ENCODE peak calls at places on chromosomes 3 and 15, in six cellular contexts. One of them, this sample, is unnamed.
A peak's percentile ranks its signal among the peaks of the same experiment; 100 is the strongest.

GRCh38 chr15:42811435-42811834 is 74.5 kb upstream of the CDAN1 start:
- DNase-seq in stimulated activated CD8-positive, alpha-beta memory T cell treated with anti-CD3 and anti-CD28 coated beads, Interleukin-15, amount 100 ng/mL, for 1 hour: no peak
- DNase-seq in T-helper 2 cell: no peak
- DNase-seq in fibroblast of lung: no peak
- DNase-seq in activated CD8-positive, alpha-beta memory T cell treated with anti-CD3 and anti-CD28 coated beads for 1 hour: no peak
- DNase-seq in cardiac septum: no peak
- DNase-seq in this sample: no peak

GRCh38 chr3:16136042-16136441 is 38.4 kb upstream of the GALNT15 start:
- DNase-seq in stimulated activated CD8-positive, alpha-beta memory T cell treated with anti-CD3 and anti-CD28 coated beads, Interleukin-15, amount 100 ng/mL, for 1 hour: no peak
- DNase-seq in T-helper 2 cell: no peak
- DNase-seq in fibroblast of lung: peak; percentile 88
- DNase-seq in activated CD8-positive, alpha-beta memory T cell treated with anti-CD3 and anti-CD28 coated beads for 1 hour: no peak
- DNase-seq in cardiac septum: no peak
- DNase-seq in this sample: no peak

GRCh38 chr3:141644931-141645330 is 93.2 kb upstream of the RNF7 start:
- DNase-seq in stimulated activated CD8-positive, alpha-beta memory T cell treated with anti-CD3 and anti-CD28 coated beads, Interleukin-15, amount 100 ng/mL, for 1 hour: peak; percentile 39
- DNase-seq in T-helper 2 cell: peak; percentile 58
- DNase-seq in fibroblast of lung: peak; percentile 39
- DNase-seq in activated CD8-positive, alpha-beta memory T cell treated with anti-CD3 and anti-CD28 coated beads for 1 hour: peak; percentile 51
- DNase-seq in cardiac septum: peak; percentile 93
- DNase-seq in this sample: peak; percentile 43

GRCh38 chr15:40695469-40695910 is 516 bp downstream of the RAD51 start:
- DNase-seq in stimulated activated CD8-positive, alpha-beta memory T cell treated with anti-CD3 and anti-CD28 coated beads, Interleukin-15, amount 100 ng/mL, for 1 hour: no peak
- DNase-seq in T-helper 2 cell: peak; percentile 27
- DNase-seq in fibroblast of lung: peak; percentile 37
- DNase-seq in activated CD8-positive, alpha-beta memory T cell treated with anti-CD3 and anti-CD28 coated beads for 1 hour: no peak
- DNase-seq in cardiac septum: no peak
- DNase-seq in this sample: peak; percentile 43

GRCh38 chr3:137468446-137468845 is 295.7 kb upstream of the SOX14 start:
- DNase-seq in stimulated activated CD8-positive, alpha-beta memory T cell treated with anti-CD3 and anti-CD28 coated beads, Interleukin-15, amount 100 ng/mL, for 1 hour: no peak
- DNase-seq in T-helper 2 cell: no peak
- DNase-seq in fibroblast of lung: no peak
- DNase-seq in activated CD8-positive, alpha-beta memory T cell treated with anti-CD3 and anti-CD28 coated beads for 1 hour: no peak
- DNase-seq in cardiac septum: no peak
- DNase-seq in this sample: no peak

GRCh38 chr3:41854956-41855355 is 106.9 kb downstream of the ULK4 start:
- DNase-seq in stimulated activated CD8-positive, alpha-beta memory T cell treated with anti-CD3 and anti-CD28 coated beads, Interleukin-15, amount 100 ng/mL, for 1 hour: no peak
- DNase-seq in T-helper 2 cell: no peak
- DNase-seq in fibroblast of lung: no peak
- DNase-seq in activated CD8-positive, alpha-beta memory T cell treated with anti-CD3 and anti-CD28 coated beads for 1 hour: no peak
- DNase-seq in cardiac septum: no peak
- DNase-seq in this sample: no peak

GRCh38 chr15:65072617-65073016 is 3.9 kb upstream of the KBTBD13 start:
- DNase-seq in stimulated activated CD8-positive, alpha-beta memory T cell treated with anti-CD3 and anti-CD28 coated beads, Interleukin-15, amount 100 ng/mL, for 1 hour: no peak
- DNase-seq in T-helper 2 cell: no peak
- DNase-seq in fibroblast of lung: no peak
- DNase-seq in activated CD8-positive, alpha-beta memory T cell treated with anti-CD3 and anti-CD28 coated beads for 1 hour: no peak
- DNase-seq in cardiac septum: no peak
- DNase-seq in this sample: no peak

GRCh38 chr3:148006508-148006907 is 597.3 kb downstream of the ZIC1 start:
- DNase-seq in stimulated activated CD8-positive, alpha-beta memory T cell treated with anti-CD3 and anti-CD28 coated beads, Interleukin-15, amount 100 ng/mL, for 1 hour: no peak
- DNase-seq in T-helper 2 cell: peak; percentile 1
- DNase-seq in fibroblast of lung: peak; percentile 95
- DNase-seq in activated CD8-positive, alpha-beta memory T cell treated with anti-CD3 and anti-CD28 coated beads for 1 hour: no peak
- DNase-seq in cardiac septum: no peak
- DNase-seq in this sample: no peak

GRCh38 chr3:186589115-186589514 is 18.6 kb downstream of the DNAJB11 start:
- DNase-seq in stimulated activated CD8-positive, alpha-beta memory T cell treated with anti-CD3 and anti-CD28 coated beads, Interleukin-15, amount 100 ng/mL, for 1 hour: no peak
- DNase-seq in T-helper 2 cell: no peak
- DNase-seq in fibroblast of lung: no peak
- DNase-seq in activated CD8-positive, alpha-beta memory T cell treated with anti-CD3 and anti-CD28 coated beads for 1 hour: no peak
- DNase-seq in cardiac septum: no peak
- DNase-seq in this sample: no peak

GRCh38 chr15:98501192-98501591 is 147.1 kb upstream of the IGF1R start:
- DNase-seq in stimulated activated CD8-positive, alpha-beta memory T cell treated with anti-CD3 and anti-CD28 coated beads, Interleukin-15, amount 100 ng/mL, for 1 hour: no peak
- DNase-seq in T-helper 2 cell: no peak
- DNase-seq in fibroblast of lung: no peak
- DNase-seq in activated CD8-positive, alpha-beta memory T cell treated with anti-CD3 and anti-CD28 coated beads for 1 hour: no peak
- DNase-seq in cardiac septum: no peak
- DNase-seq in this sample: no peak

This sample was measured in endothelial cell of umbilical vein.